ENCODE peak calls at places on chromosome 3, in seven cellular contexts. N is heart right ventricle, P is mesendoderm, A is aorta, V is left lung, Q is A549, U is SJSA1. T is an unnamed sample.
A peak's percentile ranks its signal among the peaks of the same experiment; 100 is the strongest.

GRCh38 chr3:2727566-2728318 is 382.4 kb downstream of the IL5RA start:
- DNase-seq in V (no peak), N (no peak), Q (no peak), A (no peak), U (no peak), P (no peak), T (no peak)

GRCh38 chr3:82012775-82013174 is 251.3 kb upstream of the GBE1 start:
- DNase-seq in A (no peak), U (no peak), P (no peak), V (no peak), Q (no peak), N (no peak), T (no peak)

GRCh38 chr3:189458536-189458935 is 172.7 kb upstream of the TP63 start:
- DNase-seq in A (no peak), V (no peak), U (no peak), N (no peak), Q (no peak), P (peak; percentile 53), T (no peak)

GRCh38 chr3:99859855-99860254 is 42.2 kb downstream of the CMSS1 start:
- DNase-seq in V (no peak), P (no peak), N (no peak), Q (peak; percentile 36), A (no peak), U (peak; percentile 56), T (no peak)

GRCh38 chr3:97872209-97873042 is 50.6 kb downstream of the CRYBG3 start:
- DNase-seq in P (no peak), N (no peak), U (peak; percentile 72), Q (no peak), V (no peak), A (no peak), T (no peak)

GRCh38 chr3:49674491-49674983 is 386 bp downstream of the APEH start:
- DNase-seq in U (no peak), Q (no peak), P (no peak), V (no peak), N (no peak), A (no peak), T (peak; percentile 40)

GRCh38 chr3:140603766-140604165 is 74.1 kb upstream of the TRIM42 start:
- DNase-seq in Q (no peak), N (no peak), V (no peak), P (no peak), U (no peak), A (no peak), T (no peak)

GRCh38 chr3:194985031-194985578 is 285.9 kb downstream of the XXYLT1 start:
- DNase-seq in U (no peak), N (peak; percentile 85), P (peak; percentile 97), V (peak; percentile 91), Q (no peak), A (peak; percentile 86), T (peak; percentile 62)

GRCh38 chr3:197028711-197029510 is 706 bp downstream of the MELTF start:
- DNase-seq in N (no peak), P (peak; percentile 22), V (no peak), A (peak; percentile 80), U (no peak), Q (peak; percentile 25), T (no peak)

GRCh38 chr3:29720660-29721059 is 439.8 kb downstream of the RBMS3 start:
- DNase-seq in A (no peak), P (no peak), N (no peak), V (no peak), Q (no peak), U (no peak), T (no peak)

GRCh38 chr3:110459021-110459420 is 612.6 kb upstream of the NECTIN3 start:
- DNase-seq in U (no peak), N (no peak), Q (no peak), A (no peak), V (no peak), P (no peak), T (no peak)

GRCh38 chr3:122535964-122536363 is 21.2 kb upstream of the KPNA1 start:
- DNase-seq in A (no peak), V (no peak), Q (no peak), N (no peak), U (no peak), P (peak; percentile 97), T (no peak)

GRCh38 chr3:30728143-30728542 is 121.7 kb downstream of the TGFBR2 start:
- DNase-seq in A (no peak), Q (no peak), V (no peak), N (no peak), P (no peak), U (no peak), T (no peak)

GRCh38 chr3:58202917-58203360 is 7.8 kb downstream of the DNASE1L3 start:
- DNase-seq in U (no peak), P (no peak), N (no peak), Q (no peak), A (no peak), V (no peak), T (no peak)

GRCh38 chr3:70824078-70824477 is 511.6 kb upstream of the MDFIC2 start:
- DNase-seq in P (no peak), U (no peak), A (no peak), Q (no peak), V (no peak), N (no peak), T (peak; percentile 24)

GRCh38 chr3:48747703-48748102 is 30.7 kb upstream of the IP6K2 start:
- DNase-seq in P (no peak), Q (no peak), U (no peak), N (no peak), A (no peak), V (no peak), T (no peak)

DNA sequence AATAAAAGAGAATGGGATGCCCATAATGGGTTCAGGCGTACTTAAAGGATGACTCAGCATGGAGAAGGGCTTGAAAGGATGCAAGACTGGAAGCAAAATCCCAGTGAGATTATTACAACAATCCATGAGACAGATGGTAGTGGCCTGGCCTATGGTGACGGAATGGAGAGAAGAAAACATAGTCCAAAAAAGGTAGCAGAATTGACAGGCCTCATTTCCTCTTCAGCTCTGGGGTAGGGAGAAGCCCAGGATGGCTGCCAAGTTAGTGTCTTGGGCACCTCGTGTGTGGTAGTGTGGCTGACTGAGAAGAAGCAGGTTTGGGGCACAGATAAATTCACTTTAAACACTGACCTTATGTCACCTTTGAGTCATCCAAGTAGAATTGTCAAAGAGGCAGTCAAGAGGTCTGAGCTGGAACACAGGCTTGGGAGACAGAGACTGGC is 18.1 kb downstream of the MB21D2 start:
- DNase-seq in A (no peak), N (no peak), V (no peak), Q (peak; percentile 64), U (peak; percentile 98), P (no peak), T (no peak)
- H3K4me1 ChIP-seq in A (peaks cover 2% of the 10 kb centered on the region), N (no peaks in the 10 kb centered on the region), V (no peaks in the 10 kb centered on the region), Q (peaks cover 63% of the 10 kb centered on the region), U (peaks cover 61% of the 10 kb centered on the region), P (peaks cover 4% of the 10 kb centered on the region), T (no peaks in the 10 kb centered on the region)

GRCh38 chr3:45606003-45606402 is 11.5 kb downstream of the LIMD1 start:
- DNase-seq in Q (no peak), P (no peak), V (no peak), A (no peak), U (no peak), N (no peak), T (no peak)

GRCh38 chr3:45608296-45608695 is 13.7 kb downstream of the LIMD1 start:
- DNase-seq in A (no peak), Q (no peak), P (no peak), N (no peak), V (no peak), U (no peak), T (no peak)

GRCh38 chr3:45606991-45607712 is 12.6 kb downstream of the LIMD1 start:
- DNase-seq in P (no peak), A (no peak), N (peak; percentile 50), Q (no peak), U (no peak), V (no peak), T (peak; percentile 83)

GRCh38 chr3:45608885-45609284 is 14.3 kb downstream of the LIMD1 start:
- DNase-seq in U (peak; percentile 55), V (no peak), N (no peak), Q (no peak), A (no peak), P (no peak), T (no peak)

GRCh38 chr3:45607790-45608189 is 13.2 kb downstream of the LIMD1 start:
- DNase-seq in U (peak; percentile 75), N (no peak), Q (no peak), V (no peak), A (no peak), P (peak; percentile 54), T (no peak)
- H3K4me1 ChIP-seq in U (peaks cover 37% of the 10 kb centered on the region), N (peaks cover 86% of the 10 kb centered on the region), Q (peaks cover 60% of the 10 kb centered on the region), V (peaks cover 69% of the 10 kb centered on the region), A (peaks cover 3% of the 10 kb centered on the region), P (no peaks in the 10 kb centered on the region), T (peaks cover 79% of the 10 kb centered on the region)

GRCh38 chr3:119595639-119596329 is 1.9 kb upstream of the PLA1A start:
- DNase-seq in U (no peak), N (no peak), V (no peak), P (no peak), Q (no peak), A (no peak), T (no peak)
- H3K4me1 ChIP-seq in U (peaks cover 19% of the 10 kb centered on the region), N (peaks cover 46% of the 10 kb centered on the region), V (peaks cover 26% of the 10 kb centered on the region), P (peaks cover 4% of the 10 kb centered on the region), Q (peaks cover 8% of the 10 kb centered on the region), A (no peaks in the 10 kb centered on the region), T (no peaks in the 10 kb centered on the region)

DNA sequence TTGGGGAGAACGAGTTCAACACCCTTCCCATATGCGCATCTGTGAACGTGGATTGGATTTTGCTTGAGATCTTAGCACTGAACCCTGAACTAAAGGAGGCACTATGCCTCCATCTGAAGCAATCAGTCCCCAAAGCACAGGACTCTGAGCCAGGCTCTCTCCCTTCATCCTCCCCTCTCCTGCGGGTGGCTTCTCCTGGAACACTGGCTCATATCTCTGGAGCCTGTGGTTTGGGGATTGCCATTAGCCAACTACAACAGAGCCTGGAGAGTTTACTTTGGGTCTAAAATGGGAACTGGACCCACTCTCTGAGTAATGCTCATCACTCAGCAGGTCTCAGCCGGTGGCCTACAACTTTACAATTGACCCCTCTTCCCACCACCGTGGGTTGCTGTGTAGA is 190.8 kb upstream of the HES1 start:
- DNase-seq in A (no peak), P (peak; percentile 34), Q (no peak), V (no peak), N (no peak), U (no peak), T (peak; percentile 76)
- H3K4me1 ChIP-seq in A (no peaks in the 10 kb centered on the region), P (peaks cover 9% of the 10 kb centered on the region), Q (no peaks in the 10 kb centered on the region), V (no peaks in the 10 kb centered on the region), N (no peaks in the 10 kb centered on the region), U (peaks cover 9% of the 10 kb centered on the region), T (peaks cover 5% of the 10 kb centered on the region)

GRCh38 chr3:4989649-4989966 is 10.4 kb downstream of the BHLHE40 start:
- DNase-seq in V (no peak), N (no peak), Q (no peak), P (no peak), A (no peak), U (no peak), T (no peak)
- H3K4me1 ChIP-seq in V (peaks cover 66% of the 10 kb centered on the region), N (peaks cover 44% of the 10 kb centered on the region), Q (peaks cover 82% of the 10 kb centered on the region), P (peaks cover 10% of the 10 kb centered on the region), A (no peaks in the 10 kb centered on the region), U (peaks cover 46% of the 10 kb centered on the region), T (peaks cover 54% of the 10 kb centered on the region)

T was measured in tibial artery.